ENCODE peak calls at places on chromosome X, in seven cellular contexts. One of them, this sample, is unnamed. For H3K4me1, the result is how much of the 10 kb centered on the place peaks cover.

GRCh38 chrX:155027509-155028066 is 944 bp downstream of the FUNDC2 start:
- DNase-seq in HCT116: peak
- DNase-seq in left ventricle myocardium inferior: no peak
- DNase-seq in psoas muscle: no peak
- DNase-seq in gastrocnemius medialis: peak
- DNase-seq in osteoblast: no peak
- DNase-seq in endodermal cell: no peak
- DNase-seq in this sample: no peak

GRCh38 chrX:53356186-53356585 is 66.3 kb downstream of the SMC1A start:
- DNase-seq in HCT116: no peak
- DNase-seq in left ventricle myocardium inferior: no peak
- DNase-seq in psoas muscle: no peak
- DNase-seq in gastrocnemius medialis: no peak
- DNase-seq in osteoblast: peak
- DNase-seq in endodermal cell: peak
- DNase-seq in this sample: no peak

GRCh38 chrX:14694631-14695030 is 165.3 kb downstream of the GLRA2 start:
- DNase-seq in HCT116: no peak
- DNase-seq in left ventricle myocardium inferior: no peak
- DNase-seq in psoas muscle: no peak
- DNase-seq in gastrocnemius medialis: no peak
- DNase-seq in osteoblast: no peak
- DNase-seq in endodermal cell: no peak
- DNase-seq in this sample: no peak

GRCh38 chrX:101417981-101418841 is 10.2 kb downstream of the HNRNPH2 start:
- DNase-seq in HCT116: no peak
- DNase-seq in left ventricle myocardium inferior: peak
- DNase-seq in psoas muscle: peak
- DNase-seq in gastrocnemius medialis: peak
- DNase-seq in osteoblast: peak
- DNase-seq in endodermal cell: peak
- DNase-seq in this sample: peak

GRCh38 chrX:27555514-27555913 is 34.6 kb upstream of the DCAF8L2 start:
- DNase-seq in HCT116: no peak
- DNase-seq in left ventricle myocardium inferior: no peak
- DNase-seq in psoas muscle: no peak
- DNase-seq in gastrocnemius medialis: no peak
- DNase-seq in osteoblast: no peak
- DNase-seq in endodermal cell: no peak
- DNase-seq in this sample: no peak

GRCh38 chrX:136273986-136274385 is 22.8 kb upstream of the MAP7D3 start:
- DNase-seq in HCT116: no peak
- DNase-seq in left ventricle myocardium inferior: no peak
- DNase-seq in psoas muscle: no peak
- DNase-seq in gastrocnemius medialis: no peak
- DNase-seq in osteoblast: no peak
- DNase-seq in endodermal cell: no peak
- DNase-seq in this sample: no peak

GRCh38 chrX:37470711-37471110 is 100.8 kb upstream of the LANCL3 start:
- DNase-seq in HCT116: no peak
- DNase-seq in left ventricle myocardium inferior: no peak
- DNase-seq in psoas muscle: no peak
- DNase-seq in gastrocnemius medialis: no peak
- DNase-seq in osteoblast: no peak
- DNase-seq in endodermal cell: no peak
- DNase-seq in this sample: no peak

GRCh38 chrX:43849173-43849572 is 33.1 kb downstream of the MAOB start:
- DNase-seq in HCT116: no peak
- DNase-seq in left ventricle myocardium inferior: no peak
- DNase-seq in psoas muscle: no peak
- DNase-seq in gastrocnemius medialis: no peak
- DNase-seq in osteoblast: no peak
- DNase-seq in endodermal cell: no peak
- DNase-seq in this sample: no peak

GRCh38 chrX:13283968-13284914 is 35.6 kb downstream of the ATXN3L start:
- DNase-seq in HCT116: no peak
- DNase-seq in left ventricle myocardium inferior: no peak
- DNase-seq in psoas muscle: no peak
- DNase-seq in gastrocnemius medialis: no peak
- DNase-seq in osteoblast: peak
- DNase-seq in endodermal cell: peak
- DNase-seq in this sample: no peak

GRCh38 chrX:107672955-107673378 is 44.7 kb downstream of the PRPS1 start:
- DNase-seq in HCT116: peak
- DNase-seq in left ventricle myocardium inferior: peak
- DNase-seq in psoas muscle: peak
- DNase-seq in gastrocnemius medialis: peak
- DNase-seq in osteoblast: no peak
- DNase-seq in endodermal cell: peak
- DNase-seq in this sample: peak

GRCh38 chrX:135345328-135345645 is 36.0 kb downstream of the ETDC start:
- DNase-seq in HCT116: no peak
- DNase-seq in left ventricle myocardium inferior: peak
- DNase-seq in psoas muscle: peak
- DNase-seq in gastrocnemius medialis: peak
- DNase-seq in osteoblast: peak
- DNase-seq in endodermal cell: no peak
- DNase-seq in this sample: peak

GRCh38 chrX:41822917-41823316 is 98.9 kb downstream of the GPR82 start:
- DNase-seq in HCT116: no peak
- DNase-seq in left ventricle myocardium inferior: no peak
- DNase-seq in psoas muscle: no peak
- DNase-seq in gastrocnemius medialis: no peak
- DNase-seq in osteoblast: no peak
- DNase-seq in endodermal cell: peak
- DNase-seq in this sample: no peak

GRCh38 chrX:19760841-19761512 is 126.4 kb downstream of the SH3KBP1 start:
- DNase-seq in HCT116: no peak
- DNase-seq in left ventricle myocardium inferior: no peak
- DNase-seq in psoas muscle: no peak
- DNase-seq in gastrocnemius medialis: no peak
- DNase-seq in osteoblast: no peak
- DNase-seq in endodermal cell: no peak
- DNase-seq in this sample: no peak

GRCh38 chrX:19761554-19762295 is 125.7 kb downstream of the SH3KBP1 start:
- DNase-seq in HCT116: no peak
- DNase-seq in left ventricle myocardium inferior: no peak
- DNase-seq in psoas muscle: no peak
- DNase-seq in gastrocnemius medialis: no peak
- DNase-seq in osteoblast: no peak
- DNase-seq in endodermal cell: no peak
- DNase-seq in this sample: no peak

GRCh38 chrX:19758536-19758935 is 128.9 kb downstream of the SH3KBP1 start:
- DNase-seq in HCT116: no peak
- DNase-seq in left ventricle myocardium inferior: no peak
- DNase-seq in psoas muscle: no peak
- DNase-seq in gastrocnemius medialis: no peak
- DNase-seq in osteoblast: no peak
- DNase-seq in endodermal cell: no peak
- DNase-seq in this sample: no peak

GRCh38 chrX:19756577-19757131 is 130.7 kb downstream of the SH3KBP1 start:
- DNase-seq in HCT116: no peak
- DNase-seq in left ventricle myocardium inferior: no peak
- DNase-seq in psoas muscle: no peak
- DNase-seq in gastrocnemius medialis: no peak
- DNase-seq in osteoblast: no peak
- DNase-seq in endodermal cell: no peak
- DNase-seq in this sample: no peak

DNA sequence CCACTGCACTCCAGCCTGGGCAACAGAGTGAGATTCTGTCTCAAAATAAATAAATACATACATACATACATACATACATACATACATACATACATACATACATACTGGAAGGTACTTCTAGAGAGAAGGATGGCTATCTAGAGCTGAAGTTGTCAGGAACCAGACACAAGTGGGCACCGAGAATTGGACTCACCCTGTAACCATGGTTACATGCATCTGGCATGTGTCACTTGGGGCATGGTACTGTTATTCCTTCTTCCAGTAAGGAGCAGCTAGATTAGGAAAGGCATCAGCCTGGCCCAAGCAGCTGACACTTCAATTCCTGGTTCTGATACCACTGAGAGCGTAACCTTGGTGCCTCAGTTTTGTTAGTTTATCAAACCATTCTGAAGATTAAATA is 127.1 kb downstream of the SH3KBP1 start:
- DNase-seq in HCT116: no peak
- DNase-seq in left ventricle myocardium inferior: no peak
- DNase-seq in psoas muscle: no peak
- DNase-seq in gastrocnemius medialis: no peak
- DNase-seq in osteoblast: no peak
- DNase-seq in endodermal cell: no peak
- DNase-seq in this sample: no peak
- H3K4me1 ChIP-seq in HCT116: under half
- H3K4me1 ChIP-seq in left ventricle myocardium inferior: under half
- H3K4me1 ChIP-seq in psoas muscle: under half
- H3K4me1 ChIP-seq in gastrocnemius medialis: under half
- H3K4me1 ChIP-seq in osteoblast: under half
- H3K4me1 ChIP-seq in endodermal cell: under half
- H3K4me1 ChIP-seq in this sample: under half

GRCh38 chrX:132409780-132410556 is 78.9 kb downstream of the MBNL3 start:
- DNase-seq in HCT116: no peak
- DNase-seq in left ventricle myocardium inferior: no peak
- DNase-seq in psoas muscle: no peak
- DNase-seq in gastrocnemius medialis: no peak
- DNase-seq in osteoblast: no peak
- DNase-seq in endodermal cell: no peak
- DNase-seq in this sample: no peak

GRCh38 chrX:132401935-132402334 is 86.9 kb downstream of the MBNL3 start:
- DNase-seq in HCT116: no peak
- DNase-seq in left ventricle myocardium inferior: no peak
- DNase-seq in psoas muscle: no peak
- DNase-seq in gastrocnemius medialis: no peak
- DNase-seq in osteoblast: no peak
- DNase-seq in endodermal cell: no peak
- DNase-seq in this sample: no peak

GRCh38 chrX:132404266-132404665 is 84.6 kb downstream of the MBNL3 start:
- DNase-seq in HCT116: no peak
- DNase-seq in left ventricle myocardium inferior: no peak
- DNase-seq in psoas muscle: no peak
- DNase-seq in gastrocnemius medialis: no peak
- DNase-seq in osteoblast: no peak
- DNase-seq in endodermal cell: no peak
- DNase-seq in this sample: no peak

GRCh38 chrX:132407704-132408103 is 81.1 kb downstream of the MBNL3 start:
- DNase-seq in HCT116: no peak
- DNase-seq in left ventricle myocardium inferior: no peak
- DNase-seq in psoas muscle: no peak
- DNase-seq in gastrocnemius medialis: no peak
- DNase-seq in osteoblast: no peak
- DNase-seq in endodermal cell: no peak
- DNase-seq in this sample: no peak

GRCh38 chrX:132406106-132406505 is 82.7 kb downstream of the MBNL3 start:
- DNase-seq in HCT116: no peak
- DNase-seq in left ventricle myocardium inferior: no peak
- DNase-seq in psoas muscle: no peak
- DNase-seq in gastrocnemius medialis: no peak
- DNase-seq in osteoblast: no peak
- DNase-seq in endodermal cell: no peak
- DNase-seq in this sample: no peak
- H3K4me3 ChIP-seq in HCT116: no peak
- H3K4me3 ChIP-seq in left ventricle myocardium inferior: no peak
- H3K4me3 ChIP-seq in psoas muscle: no peak
- H3K4me3 ChIP-seq in gastrocnemius medialis: no peak
- H3K4me3 ChIP-seq in osteoblast: no peak
- H3K4me3 ChIP-seq in endodermal cell: no peak
- H3K4me3 ChIP-seq in this sample: no peak

GRCh38 chrX:66015906-66016689 is 23.8 kb downstream of the VSIG4 start:
- DNase-seq in HCT116: no peak
- DNase-seq in left ventricle myocardium inferior: no peak
- DNase-seq in psoas muscle: no peak
- DNase-seq in gastrocnemius medialis: no peak
- DNase-seq in osteoblast: no peak
- DNase-seq in endodermal cell: no peak
- DNase-seq in this sample: no peak

GRCh38 chrX:66016905-66017658 is 22.8 kb downstream of the VSIG4 start:
- DNase-seq in HCT116: no peak
- DNase-seq in left ventricle myocardium inferior: no peak
- DNase-seq in psoas muscle: no peak
- DNase-seq in gastrocnemius medialis: no peak
- DNase-seq in osteoblast: no peak
- DNase-seq in endodermal cell: no peak
- DNase-seq in this sample: no peak

GRCh38 chrX:66014084-66014483 is 25.8 kb downstream of the VSIG4 start:
- DNase-seq in HCT116: no peak
- DNase-seq in left ventricle myocardium inferior: no peak
- DNase-seq in psoas muscle: no peak
- DNase-seq in gastrocnemius medialis: no peak
- DNase-seq in osteoblast: no peak
- DNase-seq in endodermal cell: no peak
- DNase-seq in this sample: no peak

GRCh38 chrX:66014560-66014959 is 25.3 kb downstream of the VSIG4 start:
- DNase-seq in HCT116: no peak
- DNase-seq in left ventricle myocardium inferior: no peak
- DNase-seq in psoas muscle: no peak
- DNase-seq in gastrocnemius medialis: no peak
- DNase-seq in osteoblast: no peak
- DNase-seq in endodermal cell: no peak
- DNase-seq in this sample: no peak

GRCh38 chrX:66015152-66015827 is 24.6 kb downstream of the VSIG4 start:
- DNase-seq in HCT116: no peak
- DNase-seq in left ventricle myocardium inferior: peak
- DNase-seq in psoas muscle: no peak
- DNase-seq in gastrocnemius medialis: no peak
- DNase-seq in osteoblast: peak
- DNase-seq in endodermal cell: no peak
- DNase-seq in this sample: peak
- H3K4me1 ChIP-seq in HCT116: under half
- H3K4me1 ChIP-seq in left ventricle myocardium inferior: under half
- H3K4me1 ChIP-seq in psoas muscle: under half
- H3K4me1 ChIP-seq in gastrocnemius medialis: under half
- H3K4me1 ChIP-seq in osteoblast: under half
- H3K4me1 ChIP-seq in endodermal cell: under half
- H3K4me1 ChIP-seq in this sample: under half

DNA sequence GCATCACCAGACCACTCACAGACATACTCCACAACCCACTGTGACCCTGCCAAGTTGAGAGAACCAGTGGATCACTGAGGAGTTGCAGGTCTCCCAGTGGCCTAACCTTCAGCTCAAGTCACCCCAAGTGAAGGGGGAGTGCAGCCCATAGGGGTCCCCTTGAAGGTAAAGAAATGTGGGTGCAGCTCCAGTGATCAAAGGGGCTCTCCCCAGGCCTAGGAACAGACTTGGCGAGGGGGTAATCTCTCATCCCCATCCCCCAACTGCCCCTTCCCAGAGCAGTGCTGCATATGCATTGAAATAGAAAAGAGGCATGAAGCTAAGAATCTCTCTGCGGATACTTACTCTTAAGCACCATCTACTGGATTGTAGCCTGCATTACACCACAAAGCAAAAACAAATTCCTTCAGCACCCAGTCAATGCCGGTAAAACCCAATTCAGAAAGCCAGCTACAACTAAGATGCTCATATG is 27.0 kb downstream of the MAGEE1 start:
- DNase-seq in HCT116: peak
- DNase-seq in left ventricle myocardium inferior: no peak
- DNase-seq in psoas muscle: no peak
- DNase-seq in gastrocnemius medialis: no peak
- DNase-seq in osteoblast: no peak
- DNase-seq in endodermal cell: peak
- DNase-seq in this sample: no peak
- H3K4me3 ChIP-seq in HCT116: no peak
- H3K4me3 ChIP-seq in left ventricle myocardium inferior: no peak
- H3K4me3 ChIP-seq in psoas muscle: no peak
- H3K4me3 ChIP-seq in gastrocnemius medialis: no peak
- H3K4me3 ChIP-seq in osteoblast: no peak
- H3K4me3 ChIP-seq in endodermal cell: no peak
- H3K4me3 ChIP-seq in this sample: no peak

GRCh38 chrX:129739591-129739990 is 812 bp downstream of the XPNPEP2 start:
- DNase-seq in HCT116: no peak
- DNase-seq in left ventricle myocardium inferior: no peak
- DNase-seq in psoas muscle: no peak
- DNase-seq in gastrocnemius medialis: no peak
- DNase-seq in osteoblast: no peak
- DNase-seq in endodermal cell: no peak
- DNase-seq in this sample: no peak
- H3K4me1 ChIP-seq in HCT116: under half
- H3K4me1 ChIP-seq in left ventricle myocardium inferior: under half
- H3K4me1 ChIP-seq in psoas muscle: under half
- H3K4me1 ChIP-seq in gastrocnemius medialis: under half
- H3K4me1 ChIP-seq in osteoblast: under half
- H3K4me1 ChIP-seq in endodermal cell: under half
- H3K4me1 ChIP-seq in this sample: under half

This sample was measured in aorta.